ENCODE peak calls at places on chromosomes 1 and 21, in seven cellular contexts. One of them, this sample, is unnamed.

GRCh38 chr21:45532826-45533730 is 9.2 kb downstream of the SLC19A1 start:
- DNase-seq in GM12878: no peak
- DNase-seq in SK-N-SH: no peak
- DNase-seq in HepG2: no peak
- DNase-seq in HCT116: no peak
- DNase-seq in H1: peak
- DNase-seq in K562: no peak
- DNase-seq in this sample: no peak

GRCh38 chr1:67348586-67349252 is 41.0 kb downstream of the IL12RB2 start:
- DNase-seq in HCT116: no peak
- DNase-seq in SK-N-SH: no peak
- DNase-seq in GM12878: no peak
- DNase-seq in K562: no peak
- DNase-seq in HepG2: no peak
- DNase-seq in H1: no peak
- DNase-seq in this sample: no peak

GRCh38 chr1:210597555-210598134 is 268.9 kb downstream of the HHAT start:
- DNase-seq in HepG2: peak
- DNase-seq in K562: peak
- DNase-seq in SK-N-SH: no peak
- DNase-seq in GM12878: peak
- DNase-seq in H1: no peak
- DNase-seq in HCT116: no peak
- DNase-seq in this sample: no peak

GRCh38 chr1:228542376-228542775 is 55.2 kb downstream of the RNF187 start:
- DNase-seq in GM12878: no peak
- DNase-seq in HepG2: no peak
- DNase-seq in SK-N-SH: no peak
- DNase-seq in H1: no peak
- DNase-seq in HCT116: no peak
- DNase-seq in K562: no peak
- DNase-seq in this sample: no peak

GRCh38 chr1:157626099-157626498 is 28.2 kb upstream of the FCRL4 start:
- DNase-seq in HCT116: peak
- DNase-seq in HepG2: peak
- DNase-seq in K562: peak
- DNase-seq in SK-N-SH: no peak
- DNase-seq in H1: peak
- DNase-seq in GM12878: peak
- DNase-seq in this sample: no peak

GRCh38 chr1:1204425-1204920 is 1.9 kb downstream of the TNFRSF18 start:
- DNase-seq in HepG2: no peak
- DNase-seq in HCT116: no peak
- DNase-seq in H1: peak
- DNase-seq in GM12878: no peak
- DNase-seq in K562: no peak
- DNase-seq in SK-N-SH: peak
- DNase-seq in this sample: no peak

GRCh38 chr1:89363638-89364536 is at the start of gene GBP6:
- DNase-seq in K562: no peak
- DNase-seq in H1: peak
- DNase-seq in HepG2: no peak
- DNase-seq in SK-N-SH: peak
- DNase-seq in GM12878: no peak
- DNase-seq in HCT116: no peak
- DNase-seq in this sample: no peak

GRCh38 chr1:86380257-86380861 is 15.8 kb downstream of the ODF2L start:
- DNase-seq in GM12878: peak
- DNase-seq in SK-N-SH: peak
- DNase-seq in H1: no peak
- DNase-seq in K562: peak
- DNase-seq in HCT116: peak
- DNase-seq in HepG2: peak
- DNase-seq in this sample: peak

GRCh38 chr1:80987106-80987505 is 813.6 kb upstream of the ADGRL2 start:
- DNase-seq in GM12878: no peak
- DNase-seq in HCT116: no peak
- DNase-seq in HepG2: no peak
- DNase-seq in K562: no peak
- DNase-seq in H1: no peak
- DNase-seq in SK-N-SH: no peak
- DNase-seq in this sample: no peak

GRCh38 chr1:8944006-8944405 is 1.7 kb upstream of the CA6 start:
- DNase-seq in K562: no peak
- DNase-seq in HCT116: no peak
- DNase-seq in GM12878: no peak
- DNase-seq in SK-N-SH: no peak
- DNase-seq in H1: no peak
- DNase-seq in HepG2: no peak
- DNase-seq in this sample: no peak

GRCh38 chr21:45420061-45420521 is 15.1 kb downstream of the COL18A1 start:
- DNase-seq in SK-N-SH: no peak
- DNase-seq in HCT116: no peak
- DNase-seq in H1: no peak
- DNase-seq in HepG2: no peak
- DNase-seq in GM12878: no peak
- DNase-seq in K562: no peak
- DNase-seq in this sample: no peak

GRCh38 chr1:162412002-162412401 is at the start of gene SH2D1B:
- DNase-seq in HCT116: no peak
- DNase-seq in GM12878: no peak
- DNase-seq in HepG2: no peak
- DNase-seq in H1: no peak
- DNase-seq in SK-N-SH: no peak
- DNase-seq in K562: peak
- DNase-seq in this sample: no peak

GRCh38 chr1:205484985-205485967 is 19.2 kb upstream of the CDK18 start:
- DNase-seq in GM12878: no peak
- DNase-seq in K562: peak
- DNase-seq in HCT116: peak
- DNase-seq in H1: peak
- DNase-seq in SK-N-SH: peak
- DNase-seq in HepG2: peak
- DNase-seq in this sample: peak

GRCh38 chr1:177256153-177256814 is 85.5 kb downstream of the BRINP2 start:
- DNase-seq in HepG2: peak
- DNase-seq in HCT116: no peak
- DNase-seq in H1: peak
- DNase-seq in K562: peak
- DNase-seq in GM12878: no peak
- DNase-seq in SK-N-SH: no peak
- DNase-seq in this sample: peak

GRCh38 chr1:36203027-36203553 is 21.2 kb upstream of the THRAP3 start:
- DNase-seq in HCT116: no peak
- DNase-seq in K562: no peak
- DNase-seq in GM12878: no peak
- DNase-seq in SK-N-SH: no peak
- DNase-seq in HepG2: no peak
- DNase-seq in H1: no peak
- DNase-seq in this sample: no peak

GRCh38 chr1:36247538-36247937 is 23.3 kb downstream of the THRAP3 start:
- DNase-seq in HCT116: no peak
- DNase-seq in HepG2: no peak
- DNase-seq in K562: no peak
- DNase-seq in GM12878: no peak
- DNase-seq in SK-N-SH: no peak
- DNase-seq in H1: no peak
- DNase-seq in this sample: no peak

GRCh38 chr21:35563885-35564451 is 496.4 kb downstream of the SETD4 start:
- DNase-seq in HepG2: no peak
- DNase-seq in H1: no peak
- DNase-seq in SK-N-SH: no peak
- DNase-seq in K562: no peak
- DNase-seq in GM12878: no peak
- DNase-seq in HCT116: no peak
- DNase-seq in this sample: no peak

GRCh38 chr1:25501235-25502058 is 42.0 kb upstream of the LDLRAP1 start:
- DNase-seq in HepG2: peak
- DNase-seq in K562: no peak
- DNase-seq in SK-N-SH: no peak
- DNase-seq in HCT116: peak
- DNase-seq in H1: peak
- DNase-seq in GM12878: no peak
- DNase-seq in this sample: peak

GRCh38 chr1:244021427-244021826 is 29.7 kb upstream of the ZBTB18 start:
- DNase-seq in K562: no peak
- DNase-seq in HCT116: no peak
- DNase-seq in GM12878: no peak
- DNase-seq in HepG2: no peak
- DNase-seq in H1: no peak
- DNase-seq in SK-N-SH: no peak
- DNase-seq in this sample: no peak

DNA sequence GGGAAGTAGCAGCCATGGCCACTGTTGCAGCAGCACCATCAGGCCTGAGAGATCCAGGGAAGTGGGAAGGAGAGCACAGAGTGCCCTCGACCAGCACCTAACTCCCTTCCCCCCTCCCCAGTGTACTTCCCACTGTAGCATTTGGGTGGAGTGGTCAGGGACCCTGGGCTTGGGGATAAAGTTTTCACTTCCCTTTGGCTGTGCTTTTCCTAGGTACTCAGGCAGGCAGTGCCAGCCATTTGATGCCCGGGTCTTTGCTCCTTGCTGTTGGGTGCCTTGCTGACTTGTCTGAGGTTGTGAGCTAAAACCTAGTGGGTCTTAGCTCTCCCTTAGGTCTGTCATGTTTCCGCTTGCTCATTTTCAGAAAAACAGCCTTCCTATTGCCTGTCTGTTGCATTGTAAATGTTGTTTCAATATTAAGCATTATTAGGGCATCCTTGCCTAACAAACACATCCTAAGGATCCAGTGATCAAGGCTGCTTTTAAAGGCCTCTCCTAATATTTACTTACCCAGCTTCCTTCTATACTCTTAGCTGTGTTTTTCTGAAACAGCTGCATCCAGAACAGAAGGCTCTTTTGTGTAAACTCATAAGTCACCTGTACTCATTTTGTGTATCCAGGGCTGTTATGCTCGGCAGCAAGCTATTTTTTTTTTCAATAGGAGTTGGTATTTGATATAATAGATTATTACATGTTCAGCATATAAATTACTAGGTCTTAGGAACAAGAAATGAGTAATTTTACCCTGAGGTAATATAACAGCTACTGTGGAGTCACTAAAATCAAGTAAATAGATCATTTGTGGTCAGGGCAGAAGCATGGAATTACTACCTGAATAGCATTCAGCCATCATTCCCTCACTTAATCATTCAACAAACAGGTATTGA is 418.6 kb upstream of the PROX1 start:
- DNase-seq in GM12878: no peak
- DNase-seq in HepG2: peak
- DNase-seq in K562: no peak
- DNase-seq in SK-N-SH: no peak
- DNase-seq in H1: no peak
- DNase-seq in HCT116: no peak
- DNase-seq in this sample: no peak
- TF ChIP-seq JUND in GM12878: no peak
- TF ChIP-seq JUND in HepG2: no peak
- TF ChIP-seq JUND in K562: no peak
- TF ChIP-seq JUND in SK-N-SH: no peak
- TF ChIP-seq JUND in H1: no peak
- TF ChIP-seq JUND in HCT116: peak
- TF ChIP-seq JUND in this sample: no peak

GRCh38 chr1:53957231-53957818 is 11.2 kb downstream of the LRRC42 start:
- DNase-seq in K562: peak
- DNase-seq in HCT116: peak
- DNase-seq in SK-N-SH: no peak
- DNase-seq in H1: no peak
- DNase-seq in GM12878: no peak
- DNase-seq in HepG2: peak
- DNase-seq in this sample: no peak
- TF ChIP-seq JUND in K562: peak
- TF ChIP-seq JUND in HCT116: peak
- TF ChIP-seq JUND in SK-N-SH: no peak
- TF ChIP-seq JUND in H1: no peak
- TF ChIP-seq JUND in GM12878: no peak
- TF ChIP-seq JUND in HepG2: no peak
- TF ChIP-seq JUND in this sample: no peak

GRCh38 chr1:26897351-26897750 is 2.9 kb downstream of the GPATCH3 start:
- DNase-seq in SK-N-SH: no peak
- DNase-seq in HepG2: no peak
- DNase-seq in HCT116: no peak
- DNase-seq in H1: no peak
- DNase-seq in K562: no peak
- DNase-seq in GM12878: no peak
- DNase-seq in this sample: no peak
- TF ChIP-seq JUND in SK-N-SH: no peak
- TF ChIP-seq JUND in HepG2: no peak
- TF ChIP-seq JUND in HCT116: no peak
- TF ChIP-seq JUND in H1: no peak
- TF ChIP-seq JUND in K562: no peak
- TF ChIP-seq JUND in GM12878: no peak
- TF ChIP-seq JUND in this sample: no peak

DNA sequence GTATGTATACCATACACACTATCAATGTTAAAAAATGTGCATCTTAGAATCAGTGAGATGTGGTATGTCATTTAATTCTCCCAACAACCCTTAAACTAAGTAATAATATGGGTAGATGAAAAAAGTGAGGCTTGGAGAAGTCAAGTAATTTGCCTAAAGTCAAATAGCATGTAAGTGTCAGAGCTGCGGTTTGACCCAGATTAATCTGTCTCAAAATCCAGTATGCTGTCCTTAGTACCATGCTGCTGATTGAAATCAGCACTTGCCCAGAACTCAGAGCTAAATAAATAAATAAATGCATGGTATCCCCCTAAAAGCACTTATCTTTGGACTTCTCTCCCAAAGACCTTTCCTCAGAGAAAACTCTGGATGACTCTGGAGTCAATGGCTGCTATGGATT is 16.7 kb downstream of the BCL9 start:
- DNase-seq in HepG2: no peak
- DNase-seq in GM12878: no peak
- DNase-seq in H1: no peak
- DNase-seq in SK-N-SH: no peak
- DNase-seq in K562: no peak
- DNase-seq in HCT116: no peak
- DNase-seq in this sample: no peak
- TF ChIP-seq JUND in HepG2: no peak
- TF ChIP-seq JUND in GM12878: no peak
- TF ChIP-seq JUND in H1: no peak
- TF ChIP-seq JUND in SK-N-SH: no peak
- TF ChIP-seq JUND in K562: no peak
- TF ChIP-seq JUND in HCT116: no peak
- TF ChIP-seq JUND in this sample: no peak

GRCh38 chr1:156143765-156144489 is 9.5 kb upstream of the SEMA4A start:
- DNase-seq in HepG2: no peak
- DNase-seq in SK-N-SH: no peak
- DNase-seq in GM12878: no peak
- DNase-seq in K562: no peak
- DNase-seq in HCT116: no peak
- DNase-seq in H1: no peak
- DNase-seq in this sample: no peak
- TF ChIP-seq JUND in HepG2: no peak
- TF ChIP-seq JUND in SK-N-SH: peak
- TF ChIP-seq JUND in GM12878: no peak
- TF ChIP-seq JUND in K562: no peak
- TF ChIP-seq JUND in HCT116: no peak
- TF ChIP-seq JUND in H1: no peak
- TF ChIP-seq JUND in this sample: no peak

This sample was measured in T47D.